ENCODE peak calls at places on chromosomes 12 and 14, in six cellular contexts. N, Q, T, V, D and A are unnamed samples.

GRCh38 chr12:90280033-90280432 is 571.4 kb upstream of the ATP2B1 start:
- DNase-seq in N (no peak), Q (no peak), V (peak; percentile 40), D (no peak), T (no peak), A (no peak)

GRCh38 chr12:89370850-89371249 is 18.5 kb upstream of the DUSP6 start:
- DNase-seq in Q (no peak), V (peak; percentile 65), D (peak; percentile 58), N (no peak), T (no peak), A (no peak)

GRCh38 chr14:61575751-61576150 is 119.6 kb upstream of the HIF1A start:
- DNase-seq in Q (no peak), N (no peak), T (no peak), V (no peak), D (peak; percentile 54), A (no peak)

GRCh38 chr12:5586201-5586600 is 154.3 kb downstream of the NTF3 start:
- DNase-seq in T (no peak), N (no peak), D (peak; percentile 58), Q (no peak), V (no peak), A (no peak)

GRCh38 chr12:23941780-23942179 is 7.7 kb downstream of the SOX5 start:
- DNase-seq in T (no peak), D (no peak), Q (no peak), N (no peak), V (no peak), A (no peak)

GRCh38 chr12:8088574-8088973 is 6.5 kb downstream of the NECAP1 start:
- DNase-seq in V (no peak), N (peak; percentile 18), T (peak; percentile 76), D (no peak), Q (no peak), A (no peak)

GRCh38 chr12:9669534-9669933 is at the start of gene CLEC2D:
- DNase-seq in Q (no peak), V (no peak), T (peak; percentile 57), D (no peak), N (peak; percentile 38), A (no peak)

GRCh38 chr14:49975286-49975685 is 82.4 kb downstream of the ARF6 start:
- DNase-seq in N (no peak), T (no peak), D (peak; percentile 74), Q (no peak), V (peak; percentile 83), A (no peak)

GRCh38 chr14:36718216-36718615 is 56.6 kb downstream of the PAX9 start:
- DNase-seq in Q (no peak), D (no peak), V (no peak), T (no peak), N (no peak), A (no peak)

GRCh38 chr14:53044486-53044885 is 93.6 kb upstream of the FERMT2 start:
- DNase-seq in D (peak; percentile 68), V (peak; percentile 58), T (no peak), N (no peak), Q (no peak), A (no peak)

GRCh38 chr14:89748004-89748403 is 206.5 kb downstream of the EFCAB11 start:
- DNase-seq in D (no peak), V (no peak), T (no peak), N (no peak), Q (no peak), A (no peak)

GRCh38 chr12:124334976-124335375 is 40.1 kb downstream of the RFLNA start:
- DNase-seq in D (no peak), T (no peak), N (no peak), V (no peak), Q (no peak), A (no peak)